ENCODE peak calls at places on chromosomes 11 and 22, in five cellular contexts. C is CD4-positive, alpha-beta T cell; A is PC-3; F is heart right ventricle; L is heart left ventricle. O is an unnamed sample.

GRCh38 chr11:73178092-73178539 is 36.0 kb upstream of the FCHSD2 start:
- DNase-seq in C (peak; percentile 81), A (peak; percentile 92), F (peak; percentile 88), L (peak; percentile 86), O (peak; percentile 92)

GRCh38 chr11:115199501-115199900 is 304.7 kb downstream of the CADM1 start:
- DNase-seq in C (no peak), A (no peak), F (no peak), L (no peak), O (no peak)

GRCh38 chr11:31711137-31711536 is 100.0 kb downstream of the PAX6 start:
- DNase-seq in C (no peak), A (peak; percentile 82), F (no peak), L (no peak), O (no peak)

GRCh38 chr11:72406536-72407507 is 27.5 kb downstream of the CLPB start:
- DNase-seq in C (no peak), A (peak; percentile 17), F (no peak), L (no peak), O (no peak)

GRCh38 chr11:3907590-3907989 is 52.1 kb downstream of the STIM1 start:
- DNase-seq in C (no peak), A (peak; percentile 22), F (no peak), L (no peak), O (no peak)

GRCh38 chr11:118892515-118892914 is 8.8 kb downstream of the CXCR5 start:
- DNase-seq in C (peak; percentile 69), A (no peak), F (no peak), L (no peak), O (no peak)

GRCh38 chr11:111573821-111574249 is 28.4 kb upstream of the SIK2 start:
- DNase-seq in C (no peak), A (no peak), F (peak; percentile 45), L (peak; percentile 31), O (no peak)

GRCh38 chr11:36258730-36259360 is 30.4 kb downstream of the COMMD9 start:
- DNase-seq in C (no peak), A (peak; percentile 74), F (peak; percentile 44), L (peak; percentile 44), O (peak; percentile 24)

GRCh38 chr11:31487848-31488247 is 21.6 kb downstream of the IMMP1L start:
- DNase-seq in C (no peak), A (peak; percentile 70), F (no peak), L (no peak), O (no peak)

GRCh38 chr11:44877908-44878459 is 72.7 kb downstream of the TP53I11 start:
- DNase-seq in C (no peak), A (no peak), F (no peak), L (no peak), O (no peak)

GRCh38 chr22:29408925-29409324 is 20.6 kb upstream of the AP1B1 start:
- DNase-seq in C (no peak), A (peak; percentile 18), F (no peak), L (no peak), O (no peak)

GRCh38 chr11:94543695-94544581 is at the start of gene FUT4:
- DNase-seq in C (peak; percentile 57), A (peak; percentile 97), F (peak; percentile 85), L (peak; percentile 87), O (peak; percentile 81)

GRCh38 chr11:27719575-27719925 is 19.3 kb upstream of the BDNF start:
- DNase-seq in C (no peak), A (no peak), F (no peak), L (no peak), O (no peak)

GRCh38 chr22:19577422-19577966 is 53.3 kb upstream of the CLDN5 start:
- DNase-seq in C (no peak), A (no peak), F (no peak), L (no peak), O (no peak)

GRCh38 chr11:29482510-29482909 is 534.3 kb downstream of the KCNA4 start:
- DNase-seq in C (no peak), A (no peak), F (no peak), L (no peak), O (no peak)

GRCh38 chr11:129280027-129280811 is 88.1 kb upstream of the ARHGAP32 start:
- DNase-seq in C (no peak), A (peak; percentile 92), F (no peak), L (no peak), O (no peak)

GRCh38 chr11:73141031-73141308 is 1.1 kb downstream of the FCHSD2 start:
- DNase-seq in C (no peak), A (peak; percentile 35), F (no peak), L (no peak), O (peak; percentile 42)

GRCh38 chr11:62157603-62158002 is 32.4 kb upstream of the SCGB1D1 start:
- DNase-seq in C (no peak), A (no peak), F (no peak), L (no peak), O (no peak)

GRCh38 chr11:9574806-9575530 is 1.5 kb downstream of the WEE1 start:
- DNase-seq in C (no peak), A (peak; percentile 77), F (peak; percentile 73), L (peak; percentile 71), O (peak; percentile 62)

GRCh38 chr11:65440831-65441499 is 18.4 kb downstream of the NEAT1 start:
- DNase-seq in C (no peak), A (peak; percentile 4), F (no peak), L (no peak), O (no peak)

GRCh38 chr11:72635309-72635915 is 38.8 kb downstream of the PDE2A start:
- DNase-seq in C (no peak), A (no peak), F (no peak), L (no peak), O (no peak)

DNA sequence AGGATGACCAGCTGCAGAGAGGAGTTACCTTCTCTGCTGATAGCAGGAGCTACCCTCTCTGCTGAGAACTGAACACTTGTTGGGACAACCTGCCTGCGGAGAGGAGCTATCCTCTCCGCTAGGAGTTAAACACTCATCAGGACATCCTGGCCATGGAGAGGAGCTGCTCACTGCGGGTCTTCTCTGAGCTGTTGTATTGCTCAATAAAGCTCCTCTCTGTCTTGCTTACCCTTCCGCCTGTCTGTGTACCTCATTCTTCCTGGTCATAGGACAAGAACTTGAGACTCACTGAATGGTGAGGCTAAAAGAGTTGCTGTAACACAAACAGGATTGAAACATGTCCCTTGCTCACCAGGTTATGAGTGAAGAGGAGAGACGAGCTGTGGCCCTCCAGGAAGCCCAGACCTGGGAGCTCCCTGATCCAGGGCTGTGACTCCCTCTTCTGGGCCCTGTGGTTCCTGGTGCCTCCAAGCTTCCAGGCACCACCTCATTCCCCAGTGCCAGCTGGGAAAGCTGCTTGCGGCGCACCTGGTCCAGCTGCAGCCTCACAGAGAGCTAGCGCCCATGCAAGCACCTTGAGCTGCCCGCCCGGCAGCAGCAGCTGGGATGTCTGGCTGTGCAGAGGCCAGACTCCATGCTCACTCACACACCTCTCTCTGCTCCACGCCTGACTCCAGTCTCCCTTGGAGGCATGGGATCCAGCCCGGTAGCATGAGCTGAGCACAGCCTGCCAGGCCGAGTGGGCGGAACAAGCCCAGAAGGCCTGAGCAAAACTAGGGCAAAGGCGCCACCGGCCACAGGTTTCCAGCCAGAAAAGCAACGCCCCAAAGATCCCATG is 50.5 kb downstream of the RAB30 start:
- DNase-seq in C (no peak), A (no peak), F (no peak), L (no peak), O (no peak)
- H3K27ac ChIP-seq in C (no peak overlapping the region), A (no peak overlapping the region), F (no peak overlapping the region), L (no peak overlapping the region), O (no peak overlapping the region)

DNA sequence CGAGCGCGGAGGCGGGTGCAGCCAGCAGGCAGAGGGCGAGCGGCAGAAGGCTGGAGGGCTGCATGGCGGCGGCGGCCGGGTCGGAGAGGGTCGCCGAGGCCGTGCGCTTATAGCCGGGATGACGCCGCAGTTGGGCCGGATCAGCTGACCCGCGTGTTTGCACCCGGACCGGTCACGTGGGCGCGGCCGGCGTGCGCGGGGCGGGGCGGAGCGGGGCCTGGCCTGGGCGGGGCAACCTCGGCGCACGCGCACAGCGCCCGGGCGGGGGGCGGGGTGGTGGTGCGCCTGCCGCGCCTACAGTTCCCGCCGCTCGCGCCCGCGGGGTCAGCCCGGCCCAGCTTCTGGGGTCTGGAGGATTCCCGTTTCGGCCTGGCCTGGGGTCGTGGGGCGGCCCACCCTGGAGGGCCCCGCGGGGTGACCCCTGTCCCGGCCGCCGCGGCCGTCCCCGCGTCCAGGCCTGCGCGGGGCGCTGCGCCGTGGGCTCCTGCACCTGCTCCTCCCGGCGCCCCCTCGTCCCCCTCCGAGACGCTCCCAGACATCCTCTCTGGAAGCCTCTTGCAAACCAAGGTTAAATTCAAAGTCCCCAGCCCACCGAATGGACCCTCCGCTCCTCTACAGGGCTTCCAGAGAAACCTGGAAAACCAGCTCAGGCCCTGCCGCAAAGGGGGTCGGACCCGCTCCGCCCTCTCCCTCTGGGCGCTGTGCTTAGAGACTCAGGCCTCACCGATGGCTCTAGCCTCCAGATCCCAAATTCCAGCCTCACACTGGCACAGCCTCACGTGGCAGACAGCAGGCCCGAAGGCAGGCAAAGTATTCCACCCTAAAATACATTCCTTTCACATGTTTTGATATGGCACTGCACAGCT is at the start of gene CTSD:
- DNase-seq in C (peak; percentile 84), A (peak; percentile 72), F (peak; percentile 88), L (peak; percentile 92), O (peak; percentile 94)
- TF ChIP-seq CTCF in C (no peak), A (peak; percentile 23), F (no peak), L (no peak), O (no peak)

GRCh38 chr11:116857936-116858335 is 20.5 kb upstream of the APOA1 start:
- DNase-seq in C (no peak), A (no peak), F (no peak), L (no peak), O (no peak)

GRCh38 chr11:116857316-116857715 is 19.9 kb upstream of the APOA1 start:
- DNase-seq in C (no peak), A (no peak), F (no peak), L (no peak), O (no peak)

GRCh38 chr11:116855413-116855812 is 18.0 kb upstream of the APOA1 start:
- DNase-seq in C (no peak), A (no peak), F (no peak), L (no peak), O (no peak)

GRCh38 chr11:116859175-116859574 is 21.8 kb upstream of the APOA1 start:
- DNase-seq in C (no peak), A (no peak), F (no peak), L (no peak), O (no peak)

DNA sequence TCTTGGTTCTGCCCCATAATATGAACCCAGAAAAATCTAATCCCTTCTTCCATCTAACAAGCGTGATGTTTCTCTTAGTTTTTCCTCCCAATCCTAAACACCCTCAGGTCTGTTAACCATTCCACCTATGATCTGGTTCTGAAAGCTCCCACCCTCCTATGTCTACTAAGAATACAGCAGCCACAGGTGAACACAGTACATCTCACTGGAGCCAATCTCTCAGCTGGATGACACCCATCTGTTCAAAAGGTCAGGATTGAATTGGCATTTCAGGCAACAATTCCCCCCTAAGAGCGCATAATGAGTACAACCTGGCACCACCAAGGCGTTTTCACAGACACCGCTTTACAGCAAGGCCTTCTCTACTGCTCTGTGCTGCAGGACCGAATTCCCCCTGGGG is 19.0 kb upstream of the APOA1 start:
- DNase-seq in C (no peak), A (no peak), F (no peak), L (no peak), O (no peak)
- H3K27ac ChIP-seq in C (no peak overlapping the region), A (no peak overlapping the region), F (no peak overlapping the region), L (no peak overlapping the region), O (no peak overlapping the region)

GRCh38 chr11:66567787-66568123 is 651 bp downstream of the CTSF start:
- DNase-seq in C (no peak), A (no peak), F (no peak), L (no peak), O (no peak)

GRCh38 chr11:66570117-66570825 is 1.9 kb upstream of the CTSF start:
- DNase-seq in C (no peak), A (no peak), F (no peak), L (no peak), O (no peak)

GRCh38 chr11:66568124-66568916 is at the start of gene CTSF:
- DNase-seq in C (peak; percentile 64), A (peak; percentile 58), F (peak; percentile 85), L (peak; percentile 87), O (peak; percentile 96)

GRCh38 chr11:66570826-66571222 is 2.4 kb upstream of the CTSF start:
- DNase-seq in C (no peak), A (no peak), F (no peak), L (no peak), O (no peak)

GRCh38 chr11:66569076-66569475 is 670 bp upstream of the CTSF start:
- DNase-seq in C (no peak), A (no peak), F (no peak), L (no peak), O (no peak)
- TF ChIP-seq CTCF in C (no peak), A (no peak), F (no peak), L (no peak), O (no peak)

O was measured in RWPE1.